ENCODE peak calls at places on chromosomes 5 and 9, in seven cellular contexts. W is K562, H is GM12878, B is HCT116, Q is H1, U is HepG2, C is SK-N-SH. K is an unnamed sample.

GRCh38 chr5:2329741-2330140 is 421.7 kb downstream of the IRX2 start:
- DNase-seq in C (no peak), Q (no peak), W (no peak), H (no peak), B (no peak), U (no peak), K (no peak)

GRCh38 chr5:98749046-98749445 is 24.4 kb upstream of the RGMB start:
- DNase-seq in H (no peak), Q (no peak), B (no peak), C (no peak), W (no peak), U (no peak), K (no peak)

GRCh38 chr5:54867310-54867944 is 118.0 kb downstream of the ESM1 start:
- DNase-seq in W (peak; percentile 53), Q (no peak), B (peak; percentile 38), C (peak; percentile 61), U (peak; percentile 22), H (no peak), K (peak; percentile 79)

GRCh38 chr9:133461975-133462374 is 2.2 kb downstream of the CACFD1 start:
- DNase-seq in H (no peak), U (peak; percentile 42), W (no peak), Q (no peak), C (no peak), B (no peak), K (peak; percentile 72)

GRCh38 chr5:140146523-140146842 is 20.7 kb downstream of the IGIP start:
- DNase-seq in W (no peak), C (no peak), U (no peak), B (no peak), Q (no peak), H (no peak), K (no peak)

GRCh38 chr5:143979044-143979690 is 167.2 kb downstream of the HMHB1 start:
- DNase-seq in H (no peak), W (no peak), C (no peak), B (no peak), Q (no peak), U (no peak), K (no peak)

GRCh38 chr9:74800226-74800625 is 87.5 kb downstream of the TRPM6 start:
- DNase-seq in C (no peak), H (no peak), W (no peak), U (no peak), B (no peak), Q (no peak), K (no peak)

GRCh38 chr5:175597718-175598117 is 60.2 kb upstream of the HRH2 start:
- DNase-seq in U (no peak), W (no peak), B (no peak), C (no peak), H (no peak), Q (no peak), K (no peak)

GRCh38 chr9:122058707-122059106 is 34.4 kb downstream of the TTLL11 start:
- DNase-seq in B (no peak), Q (no peak), W (no peak), H (no peak), C (peak; percentile 36), U (no peak), K (no peak)

GRCh38 chr5:76290321-76290757 is 112.7 kb upstream of the IQGAP2 start:
- DNase-seq in B (no peak), U (no peak), C (no peak), W (no peak), Q (no peak), H (no peak), K (peak; percentile 86)

GRCh38 chr9:129177443-129177790 is 644 bp downstream of the IER5L start:
- DNase-seq in C (peak; percentile 77), Q (no peak), B (no peak), W (no peak), U (no peak), H (no peak), K (peak; percentile 66)

GRCh38 chr9:83932851-83933250 is 11.6 kb upstream of the KIF27 start:
- DNase-seq in B (no peak), U (no peak), W (no peak), H (no peak), Q (no peak), C (no peak), K (no peak)

GRCh38 chr9:114856210-114856941 is 50.5 kb upstream of the TNFSF15 start:
- DNase-seq in U (no peak), Q (no peak), B (no peak), C (no peak), H (no peak), W (no peak), K (no peak)

GRCh38 chr5:35785601-35786085 is 71.0 kb upstream of the IL7R start:
- DNase-seq in H (no peak), U (no peak), W (no peak), C (no peak), B (no peak), Q (no peak), K (no peak)

GRCh38 chr9:86503281-86503680 is 149.1 kb upstream of the TUT7 start:
- DNase-seq in W (no peak), B (no peak), U (no peak), Q (no peak), C (no peak), H (no peak), K (no peak)

GRCh38 chr9:92328225-92328624 is 2.5 kb downstream of the CENPP start:
- DNase-seq in H (no peak), C (peak; percentile 51), Q (no peak), W (peak; percentile 61), U (peak; percentile 28), B (peak; percentile 42), K (peak; percentile 26)

GRCh38 chr5:76083555-76084495 is 642 bp downstream of the SV2C start:
- DNase-seq in C (peak; percentile 65), W (no peak), U (no peak), B (no peak), H (no peak), Q (no peak), K (no peak)

GRCh38 chr5:60248900-60249299 is 355.4 kb upstream of the PDE4D start:
- DNase-seq in U (no peak), Q (no peak), B (no peak), H (peak; percentile 70), C (no peak), W (no peak), K (no peak)

GRCh38 chr9:70113403-70114022 is 69.9 kb downstream of the MAMDC2 start:
- DNase-seq in U (peak; percentile 23), C (peak; percentile 47), Q (no peak), H (no peak), B (peak; percentile 48), W (peak; percentile 42), K (peak; percentile 10)

GRCh38 chr5:176529824-176530195 is 7.4 kb downstream of the RNF44 start:
- DNase-seq in C (no peak), B (no peak), U (no peak), Q (no peak), H (no peak), W (no peak), K (no peak)

GRCh38 chr9:92963831-92964606 is 16.7 kb downstream of the FGD3 start:
- DNase-seq in B (no peak), H (peak; percentile 80), Q (no peak), C (no peak), W (no peak), U (peak; percentile 39), K (no peak)

GRCh38 chr5:53406630-53407316 is 73.7 kb upstream of the FST start:
- DNase-seq in B (peak; percentile 33), H (no peak), Q (no peak), W (no peak), C (no peak), U (peak; percentile 5), K (peak; percentile 49)

GRCh38 chr9:19409406-19410194 is 791 bp downstream of the ACER2 start:
- DNase-seq in B (peak; percentile 8), C (peak; percentile 63), Q (no peak), H (no peak), W (peak; percentile 52), U (peak; percentile 43), K (no peak)

GRCh38 chr9:94945191-94946144 is 219.0 kb downstream of the AOPEP start:
- DNase-seq in C (no peak), B (no peak), H (no peak), W (peak; percentile 57), U (no peak), Q (no peak), K (no peak)

GRCh38 chr5:73486119-73486899 is 11.9 kb upstream of the BTF3 start:
- DNase-seq in C (no peak), H (no peak), U (no peak), Q (peak; percentile 85), W (no peak), B (no peak), K (no peak)

GRCh38 chr9:3646226-3646625 is 120.4 kb upstream of the RFX3 start:
- DNase-seq in U (no peak), C (no peak), W (no peak), Q (no peak), B (no peak), H (no peak), K (no peak)
- TF ChIP-seq JUND in U (no peak), C (no peak), W (no peak), Q (no peak), B (no peak), H (no peak), K (no peak)

GRCh38 chr5:86665984-86666760 is 48.4 kb downstream of the COX7C start:
- DNase-seq in U (no peak), B (no peak), C (no peak), Q (no peak), H (peak; percentile 21), W (peak; percentile 6), K (no peak)
- TF ChIP-seq JUND in U (no peak), B (no peak), C (no peak), Q (no peak), H (no peak), W (no peak), K (no peak)

GRCh38 chr9:135885100-135885853 is 22.1 kb downstream of the CAMSAP1 start:
- DNase-seq in W (no peak), H (no peak), U (no peak), B (no peak), C (peak; percentile 65), Q (no peak), K (no peak)

GRCh38 chr9:135887585-135888050 is 19.7 kb downstream of the CAMSAP1 start:
- DNase-seq in Q (no peak), H (peak; percentile 19), W (no peak), U (no peak), B (no peak), C (no peak), K (no peak)

GRCh38 chr9:135888126-135888765 is 19.1 kb downstream of the CAMSAP1 start:
- DNase-seq in H (no peak), C (no peak), W (no peak), Q (no peak), B (no peak), U (no peak), K (no peak)

GRCh38 chr9:135886147-135886981 is 21.0 kb downstream of the CAMSAP1 start:
- DNase-seq in B (no peak), H (no peak), W (no peak), C (no peak), Q (no peak), U (no peak), K (no peak)

GRCh38 chr9:135887021-135887507 is 20.3 kb downstream of the CAMSAP1 start:
- DNase-seq in U (no peak), B (no peak), Q (no peak), C (no peak), H (no peak), W (no peak), K (no peak)
- TF ChIP-seq JUND in U (no peak), B (no peak), Q (no peak), C (no peak), H (no peak), W (no peak), K (no peak)

DNA sequence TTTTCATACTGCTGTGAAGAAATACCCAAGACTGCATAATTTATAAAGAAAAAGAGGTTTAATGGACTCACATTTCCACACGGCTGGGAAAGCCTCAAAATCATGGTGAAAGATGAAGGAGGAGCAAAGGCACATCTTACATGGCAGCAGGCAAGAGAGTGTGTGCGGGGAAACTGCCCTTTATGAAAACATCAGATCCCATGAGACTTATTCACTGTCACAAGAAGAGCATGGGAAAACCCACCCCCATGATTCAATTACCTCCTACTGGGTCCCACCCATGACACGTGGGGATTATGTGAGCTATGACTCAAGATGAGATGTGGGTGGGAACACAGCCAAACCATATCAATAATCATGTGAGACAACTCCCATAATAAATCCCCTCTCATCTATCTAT is 8.7 kb downstream of the TTC39B start:
- DNase-seq in H (no peak), Q (no peak), C (no peak), U (no peak), W (no peak), B (no peak), K (no peak)
- TF ChIP-seq JUND in H (no peak), Q (no peak), C (no peak), U (no peak), W (no peak), B (no peak), K (no peak)

K was measured in T47D.